ENCODE peak calls at places on chromosomes 11 and 22, in four cellular contexts. B, W, T and F are unnamed samples.

GRCh38 chr11:113855803-113856202 is 19.6 kb downstream of the USP28 start:
- DNase-seq in W (no peak), B (no peak), T (no peak), F (no peak)

GRCh38 chr22:50705851-50706351 is 32.1 kb upstream of the ACR start:
- DNase-seq in B (no peak), T (no peak), W (no peak), F (no peak)

GRCh38 chr11:117870176-117870952 is 6.1 kb downstream of the FXYD6 start:
- DNase-seq in B (no peak), T (no peak), W (no peak), F (no peak)

GRCh38 chr22:50528682-50529415 is 963 bp downstream of the TYMP start:
- DNase-seq in B (no peak), T (no peak), W (peak; percentile 59), F (no peak)

GRCh38 chr11:124748481-124749338 is 3.3 kb downstream of the VSIG2 start:
- DNase-seq in W (no peak), T (no peak), B (no peak), F (no peak)

GRCh38 chr22:26592368-26593015 is 2.6 kb upstream of the TPST2 start:
- DNase-seq in W (no peak), T (no peak), B (no peak), F (no peak)

GRCh38 chr11:9774591-9775392 is 110.9 kb downstream of the SWAP70 start:
- DNase-seq in T (no peak), W (no peak), B (no peak), F (no peak)

GRCh38 chr11:93648168-93648567 is 13.3 kb upstream of the CEP295 start:
- DNase-seq in B (peak; percentile 17), T (peak; percentile 30), W (no peak), F (no peak)

GRCh38 chr11:43447124-43447523 is 88.4 kb downstream of the TTC17 start:
- DNase-seq in W (no peak), B (no peak), T (no peak), F (no peak)

GRCh38 chr11:70545626-70545945 is 147.3 kb downstream of the CTTN start:
- DNase-seq in B (no peak), W (no peak), T (no peak), F (no peak)

GRCh38 chr22:35400335-35400680 is 368 bp downstream of the MCM5 start:
- DNase-seq in W (no peak), T (no peak), B (peak; percentile 14), F (peak; percentile 37)

GRCh38 chr22:43100223-43100622 is 10.3 kb upstream of the BIK start:
- DNase-seq in T (peak; percentile 51), B (peak; percentile 43), W (no peak), F (no peak)

GRCh38 chr22:45529966-45530575 is 27.4 kb downstream of the FBLN1 start:
- DNase-seq in B (no peak), W (no peak), T (no peak), F (no peak)

GRCh38 chr11:118663381-118663780 is 16.1 kb downstream of the TREH start:
- DNase-seq in T (no peak), W (no peak), B (no peak), F (no peak)

GRCh38 chr22:47192651-47193437 is 430.4 kb downstream of the TBC1D22A start:
- DNase-seq in T (no peak), B (peak; percentile 18), W (no peak), F (peak; percentile 47)

GRCh38 chr11:117010808-117011540 is 87.3 kb downstream of the SIK3 start:
- DNase-seq in W (no peak), T (no peak), B (no peak), F (no peak)

GRCh38 chr22:32650553-32651345 is 150.8 kb upstream of the TIMP3 start:
- DNase-seq in T (no peak), W (no peak), B (peak; percentile 56), F (no peak)

GRCh38 chr11:56783448-56784041 is 35.0 kb upstream of the OR9G4 start:
- DNase-seq in T (peak; percentile 49), W (no peak), B (peak; percentile 54), F (no peak)

GRCh38 chr11:44016129-44016528 is 31.7 kb upstream of the ACCSL start:
- DNase-seq in T (no peak), W (peak; percentile 23), B (no peak), F (no peak)

GRCh38 chr11:121448431-121448941 is 3.6 kb upstream of the SORL1 start:
- DNase-seq in T (no peak), B (no peak), W (no peak), F (no peak)

GRCh38 chr22:24983151-24983550 is 30.6 kb downstream of the KIAA1671 start:
- DNase-seq in T (no peak), W (no peak), B (no peak), F (no peak)

DNA sequence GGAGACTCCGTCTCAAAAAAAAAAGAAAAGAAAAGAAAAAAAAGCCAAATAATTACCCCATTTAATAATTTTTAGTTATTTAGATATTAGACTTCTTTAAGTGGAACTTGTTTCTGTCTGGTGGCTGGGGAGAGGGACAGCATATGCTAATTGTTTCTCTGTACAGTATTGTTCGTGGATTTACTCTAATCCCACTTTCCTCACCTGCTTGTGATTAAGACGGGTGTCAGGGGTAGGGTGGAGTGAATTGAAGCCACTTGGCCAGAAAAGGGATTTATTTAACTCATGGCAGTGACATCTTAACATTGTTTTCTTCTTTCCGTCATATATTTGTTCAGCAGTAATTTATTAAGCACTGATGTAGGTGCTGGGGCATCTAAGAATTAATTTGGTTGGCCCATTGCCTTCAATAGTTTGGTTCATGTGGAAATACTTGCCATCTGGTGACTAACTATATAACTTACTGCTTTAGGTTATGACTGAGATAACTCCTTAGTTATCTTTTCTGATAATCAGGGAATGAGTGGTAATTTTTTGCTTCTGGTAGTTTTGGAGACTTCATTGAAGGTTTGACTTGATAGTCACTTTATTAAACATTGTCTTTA is 4.6 kb downstream of the TNRC6B start:
- DNase-seq in W (no peak), T (no peak), B (no peak), F (no peak)
- TF ChIP-seq JUN in W (no peak), T (no peak), B (no peak), F (no peak)

DNA sequence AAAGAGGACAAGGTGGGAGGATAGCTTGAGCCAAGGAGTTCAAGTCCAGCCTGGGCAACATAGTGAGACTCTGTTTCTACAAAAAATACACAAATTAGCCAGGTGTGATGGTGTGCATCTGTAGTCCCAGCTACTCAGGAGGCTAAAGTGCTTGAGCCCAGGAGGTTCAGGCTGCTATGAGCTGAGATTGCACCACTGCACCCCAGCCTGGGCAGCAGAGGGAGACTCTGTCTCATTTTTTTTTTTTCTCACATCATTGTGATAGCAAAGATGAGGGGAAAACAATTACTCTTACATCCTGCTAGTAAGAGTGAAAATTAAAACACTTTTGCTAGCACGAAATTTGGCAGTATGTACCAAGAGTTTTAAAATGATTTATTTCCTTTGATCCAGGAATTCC is 463.7 kb downstream of the TMEM135 start:
- DNase-seq in W (no peak), B (no peak), T (no peak), F (no peak)
- TF ChIP-seq ATF3 in W (no peak), B (no peak), T (no peak), F (no peak)

DNA sequence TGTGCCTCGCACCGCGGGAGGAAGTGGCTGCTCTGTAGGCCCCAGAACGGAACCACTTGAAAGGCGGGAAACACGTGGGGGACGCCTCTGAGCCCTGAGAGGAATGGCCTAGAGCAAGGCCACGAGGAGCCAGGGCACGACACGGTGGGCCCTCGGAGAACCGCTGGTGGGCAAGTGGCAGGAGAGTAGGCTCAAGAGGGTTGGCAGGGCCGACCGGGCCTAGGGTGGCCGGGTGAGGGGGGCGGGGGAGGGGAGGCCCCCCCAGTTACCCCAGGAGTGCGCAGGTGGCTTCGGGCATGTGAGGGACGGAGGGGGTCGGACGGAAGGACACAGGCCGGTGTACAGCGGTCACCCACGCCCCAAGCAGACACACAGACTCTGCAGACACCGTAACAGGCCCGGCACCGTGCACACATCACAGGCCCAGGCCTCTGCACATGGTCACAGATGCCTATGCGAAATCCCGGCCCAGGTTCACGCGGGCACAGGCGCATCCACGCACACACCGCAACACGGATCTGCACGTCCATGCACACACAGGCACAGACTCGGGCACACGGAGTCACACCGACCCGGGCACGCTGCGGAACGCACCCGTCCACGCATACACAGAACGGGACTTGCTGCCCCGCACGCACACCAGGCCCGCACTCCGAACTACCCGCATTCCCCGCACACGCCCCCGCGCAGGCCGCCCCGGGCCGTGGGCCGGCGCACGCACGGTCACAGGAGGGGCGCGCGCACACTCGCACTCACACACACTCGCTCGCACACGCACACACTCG is at the start of gene MGAT3:
- DNase-seq in B (no peak), T (no peak), W (no peak), F (no peak)
- TF ChIP-seq JUN in B (no peak), T (no peak), W (no peak), F (no peak)

GRCh38 chr11:1171985-1172728 is 14.4 kb downstream of the MUC5AC start:
- DNase-seq in T (no peak), W (no peak), B (no peak), F (no peak)
- TF ChIP-seq ATF3 in T (no peak), W (no peak), B (no peak), F (no peak)

GRCh38 chr11:2804701-2805387 is 80.7 kb downstream of the CDKN1C start:
- DNase-seq in T (no peak), W (peak; percentile 44), B (no peak), F (peak; percentile 9)
- TF ChIP-seq JUN in T (no peak), W (no peak), B (no peak), F (no peak)

GRCh38 chr11:109329716-109330115 is 92.3 kb upstream of the C11orf87 start:
- DNase-seq in T (no peak), W (no peak), B (no peak), F (no peak)

GRCh38 chr11:109326781-109327180 is 95.2 kb upstream of the C11orf87 start:
- DNase-seq in T (no peak), B (no peak), W (no peak), F (no peak)
- TF ChIP-seq ATF3 in T (no peak), B (no peak), W (no peak), F (no peak)

GRCh38 chr22:37069319-37069718 is 17.8 kb downstream of the KCTD17 start:
- DNase-seq in B (no peak), W (no peak), T (no peak), F (no peak)

GRCh38 chr22:37068859-37069258 is 17.3 kb downstream of the KCTD17 start:
- DNase-seq in B (no peak), T (no peak), W (peak; percentile 83), F (peak; percentile 78)

GRCh38 chr22:37069719-37070118 is 18.2 kb downstream of the KCTD17 start:
- DNase-seq in W (no peak), T (no peak), B (no peak), F (no peak)

GRCh38 chr22:37070334-37070733 is 18.8 kb downstream of the KCTD17 start:
- DNase-seq in B (no peak), T (no peak), W (no peak), F (no peak)

GRCh38 chr22:37070744-37071143 is 19.2 kb downstream of the KCTD17 start:
- DNase-seq in W (no peak), B (no peak), T (no peak), F (no peak)
- TF ChIP-seq JUN in W (no peak), B (no peak), T (no peak), F (no peak)

GRCh38 chr11:107988397-107989158 is 20.1 kb upstream of the CUL5 start:
- DNase-seq in W (no peak), B (no peak), T (no peak), F (no peak)
- TF ChIP-seq ATF3 in W (no peak), B (no peak), T (no peak), F (no peak)